ENCODE peak calls at places on chromosomes 16 and 17, in seven cellular contexts. Z is PC-3; B is neural progenitor cell; W is heart right ventricle; E is CD8-positive, alpha-beta T cell; I is CD4-positive, alpha-beta memory T cell; M is psoas muscle. Q is an unnamed sample.

GRCh38 chr16:13982446-13982845 is 62.5 kb downstream of the ERCC4 start:
- DNase-seq in E (no peak), W (no peak), Z (no peak), I (no peak), M (no peak), B (no peak), Q (no peak)

GRCh38 chr17:13353590-13353989 is 248.1 kb downstream of the HS3ST3A1 start:
- DNase-seq in M (no peak), Z (no peak), B (no peak), W (peak; percentile 52), E (no peak), I (no peak), Q (no peak)

GRCh38 chr17:59221159-59221847 is 992 bp downstream of the GDPD1 start:
- DNase-seq in B (no peak), E (no peak), W (no peak), I (no peak), Z (no peak), M (no peak), Q (no peak)

GRCh38 chr17:1460233-1460632 is 4.2 kb upstream of the CRK start:
- DNase-seq in B (no peak), I (no peak), M (peak; percentile 95), W (peak; percentile 83), Z (peak; percentile 66), E (no peak), Q (no peak)

GRCh38 chr16:87693827-87694226 is 72.0 kb downstream of the KLHDC4 start:
- DNase-seq in I (no peak), W (no peak), Z (no peak), B (no peak), E (no peak), M (no peak), Q (no peak)

GRCh38 chr17:45145035-45145389 is 3.3 kb upstream of the HEXIM1 start:
- DNase-seq in E (no peak), B (no peak), M (peak; percentile 56), W (no peak), Z (no peak), I (no peak), Q (no peak)

GRCh38 chr17:17843096-17843495 is 6.3 kb upstream of the SREBF1 start:
- DNase-seq in M (no peak), I (no peak), E (no peak), B (no peak), W (no peak), Z (no peak), Q (no peak)

GRCh38 chr16:66332599-66332998 is 33.9 kb upstream of the CDH5 start:
- DNase-seq in Z (no peak), W (no peak), M (no peak), I (no peak), B (no peak), E (no peak), Q (no peak)

GRCh38 chr17:2963332-2964027 is 99.9 kb downstream of the OR1D5 start:
- DNase-seq in M (no peak), I (no peak), E (no peak), W (no peak), Z (no peak), B (no peak), Q (no peak)

GRCh38 chr16:54055191-54055590 is 231.4 kb downstream of the IRX3 start:
- DNase-seq in B (no peak), Z (no peak), E (no peak), M (no peak), I (no peak), W (no peak), Q (no peak)

GRCh38 chr17:21376835-21377690 is 906 bp downstream of the KCNJ12 start:
- DNase-seq in E (no peak), W (no peak), M (peak; percentile 68), B (no peak), Z (peak; percentile 43), I (no peak), Q (no peak)

GRCh38 chr17:49361129-49361901 is 735 bp downstream of the ZNF652 start:
- DNase-seq in Z (peak; percentile 77), W (peak; percentile 11), I (peak; percentile 90), M (peak; percentile 64), E (peak; percentile 69), B (no peak), Q (peak; percentile 38)

GRCh38 chr16:53743149-53743566 is 39.2 kb downstream of the FTO start:
- DNase-seq in Z (peak; percentile 43), B (peak; percentile 51), W (no peak), I (peak; percentile 8), M (no peak), E (no peak), Q (no peak)

GRCh38 chr17:68801564-68801963 is 153.6 kb downstream of the ABCA8 start:
- DNase-seq in I (no peak), E (no peak), W (no peak), Z (no peak), M (no peak), B (no peak), Q (no peak)

GRCh38 chr16:3101018-3101840 is 2.1 kb upstream of the ZSCAN10 start:
- DNase-seq in I (peak; percentile 59), B (peak; percentile 79), E (no peak), Z (peak; percentile 13), M (peak; percentile 30), W (no peak), Q (no peak)

GRCh38 chr16:89956511-89957213 is 8.1 kb downstream of the DEF8 start:
- DNase-seq in W (no peak), M (no peak), Z (no peak), E (no peak), I (no peak), B (no peak), Q (no peak)

GRCh38 chr17:8121531-8122390 is 2.1 kb downstream of the HES7 start:
- DNase-seq in Z (peak; percentile 47), M (peak; percentile 78), I (peak; percentile 27), B (peak; percentile 96), W (peak; percentile 45), E (no peak), Q (peak; percentile 54)

GRCh38 chr17:39099686-39100293 is 51.6 kb downstream of the PLXDC1 start:
- DNase-seq in E (no peak), B (no peak), I (no peak), M (no peak), W (peak; percentile 90), Z (no peak), Q (no peak)

GRCh38 chr17:79627184-79627765 is 16.4 kb upstream of the RBFOX3 start:
- DNase-seq in W (no peak), B (no peak), M (peak; percentile 27), Z (no peak), E (no peak), I (no peak), Q (peak; percentile 39)

GRCh38 chr16:84650062-84650991 is 2.0 kb downstream of the KLHL36 start:
- DNase-seq in B (peak; percentile 27), E (no peak), W (no peak), I (no peak), Z (no peak), M (no peak), Q (no peak)

GRCh38 chr17:75487351-75488070 is 27.8 kb downstream of the CASKIN2 start:
- DNase-seq in B (no peak), I (peak; percentile 51), E (no peak), M (peak; percentile 65), Z (no peak), W (no peak), Q (no peak)

GRCh38 chr16:79299154-79299799 is 301.3 kb downstream of the MAF start:
- DNase-seq in W (no peak), E (no peak), I (no peak), Z (no peak), M (no peak), B (peak; percentile 97), Q (no peak)

GRCh38 chr16:86573646-86574508 is 4.5 kb upstream of the FOXL1 start:
- DNase-seq in Z (no peak), E (no peak), W (no peak), B (no peak), I (no peak), M (no peak), Q (no peak)

GRCh38 chr16:58027341-58028167 is 2.0 kb downstream of the MMP15 start:
- DNase-seq in E (no peak), W (peak; percentile 68), M (peak; percentile 70), Z (peak; percentile 45), I (no peak), B (peak; percentile 87), Q (no peak)

GRCh38 chr16:58028541-58029070 is 3.1 kb downstream of the MMP15 start:
- DNase-seq in W (no peak), M (no peak), E (no peak), B (no peak), I (no peak), Z (no peak), Q (no peak)

GRCh38 chr16:58029410-58029809 is 3.9 kb downstream of the MMP15 start:
- DNase-seq in M (no peak), B (no peak), I (no peak), E (no peak), W (no peak), Z (no peak), Q (no peak)

GRCh38 chr16:58026705-58027340 is 1.3 kb downstream of the MMP15 start:
- DNase-seq in E (no peak), I (no peak), Z (no peak), B (peak; percentile 66), W (no peak), M (no peak), Q (no peak)

DNA sequence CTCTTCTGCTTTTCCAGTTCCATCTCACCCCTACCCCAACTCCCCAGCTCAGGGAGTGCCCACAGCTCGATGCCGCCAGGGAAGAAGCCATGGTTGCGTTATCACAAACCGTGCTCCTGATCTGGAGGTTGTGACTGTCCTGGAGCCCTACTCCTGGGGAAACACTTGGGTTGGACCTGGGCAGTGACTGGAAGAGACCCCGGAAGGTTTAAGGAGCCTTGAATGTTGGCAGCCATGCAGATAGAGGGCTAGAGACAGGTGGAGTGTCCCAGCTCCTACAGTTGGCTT is 2.6 kb downstream of the MMP15 start:
- DNase-seq in Z (no peak), B (no peak), E (no peak), I (no peak), M (no peak), W (no peak), Q (no peak)
- H3K27ac ChIP-seq in Z (no peak overlapping the region), B (no peak overlapping the region), E (no peak overlapping the region), I (no peak overlapping the region), M (no peak overlapping the region), W (peak overlapping the region; percentile 97), Q (no peak overlapping the region)

DNA sequence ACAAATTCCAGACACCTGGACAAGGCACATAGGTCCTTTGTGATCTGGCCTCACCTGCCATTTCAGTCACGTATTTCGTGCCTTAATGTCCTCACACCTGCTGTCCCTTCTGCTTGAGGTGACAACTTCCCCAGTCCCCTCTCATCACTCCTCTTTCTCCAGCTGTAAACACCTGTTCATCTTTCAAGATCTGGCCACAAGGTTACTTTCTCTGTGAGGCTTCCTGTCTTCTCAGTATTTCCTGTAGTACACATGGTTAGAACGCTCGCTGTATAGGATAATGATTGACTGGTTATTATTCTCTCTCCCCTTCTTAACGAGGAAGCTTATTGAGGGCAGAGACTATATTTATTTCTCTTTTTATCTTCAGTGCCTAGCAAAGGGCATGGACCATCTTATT is 74.5 kb upstream of the PMFBP1 start:
- DNase-seq in W (no peak), B (no peak), Z (no peak), I (no peak), E (no peak), M (no peak), Q (no peak)
- H3K27ac ChIP-seq in W (no peak overlapping the region), B (no peak overlapping the region), Z (no peak overlapping the region), I (no peak overlapping the region), E (no peak overlapping the region), M (no peak overlapping the region), Q (no peak overlapping the region)

GRCh38 chr16:28161626-28162025 is 50.1 kb downstream of the XPO6 start:
- DNase-seq in B (no peak), M (no peak), Z (no peak), I (no peak), W (no peak), E (no peak), Q (no peak)
- H3K27ac ChIP-seq in B (no peak overlapping the region), M (no peak overlapping the region), Z (no peak overlapping the region), I (no peak overlapping the region), W (no peak overlapping the region), E (no peak overlapping the region), Q (no peak overlapping the region)

GRCh38 chr17:19263621-19264010 is 26.4 kb downstream of the EPN2 start:
- DNase-seq in Z (peak; percentile 50), W (no peak), M (peak; percentile 82), I (no peak), B (no peak), E (no peak), Q (no peak)
- H3K27ac ChIP-seq in Z (no peak overlapping the region), W (peak overlapping the region; percentile 46), M (peak overlapping the region; percentile 78), I (no peak overlapping the region), B (no peak overlapping the region), E (no peak overlapping the region), Q (peak overlapping the region; percentile 84)

Q was measured in caudate nucleus.